ENCODE peak calls at places on chromosome 12, in six cellular contexts. One of them, this sample, is unnamed.

GRCh38 chr12:48999371-49000131 is at the start of gene DDN:
- DNase-seq in fibroblast of mammary gland: no peak
- DNase-seq in IMR-90: peak; percentile 52
- DNase-seq in breast epithelium: no peak
- DNase-seq in NCI-H1105: no peak
- DNase-seq in dorsolateral prefrontal cortex: peak; percentile 46
- DNase-seq in this sample: no peak

GRCh38 chr12:124774054-124774461 is 89.6 kb downstream of the SCARB1 start:
- DNase-seq in fibroblast of mammary gland: peak; percentile 77
- DNase-seq in IMR-90: no peak
- DNase-seq in breast epithelium: no peak
- DNase-seq in NCI-H1105: no peak
- DNase-seq in dorsolateral prefrontal cortex: no peak
- DNase-seq in this sample: no peak

GRCh38 chr12:31117203-31118011 is 43.7 kb downstream of the DDX11 start:
- DNase-seq in fibroblast of mammary gland: peak; percentile 10
- DNase-seq in IMR-90: peak; percentile 1
- DNase-seq in breast epithelium: no peak
- DNase-seq in NCI-H1105: peak; percentile 88
- DNase-seq in dorsolateral prefrontal cortex: no peak
- DNase-seq in this sample: no peak

GRCh38 chr12:121725420-121725819 is 12.9 kb downstream of the TMEM120B start:
- DNase-seq in fibroblast of mammary gland: no peak
- DNase-seq in IMR-90: no peak
- DNase-seq in breast epithelium: no peak
- DNase-seq in NCI-H1105: no peak
- DNase-seq in dorsolateral prefrontal cortex: no peak
- DNase-seq in this sample: no peak

GRCh38 chr12:3261782-3262359 is 184.7 kb downstream of the TSPAN9 start:
- DNase-seq in fibroblast of mammary gland: peak; percentile 41
- DNase-seq in IMR-90: peak; percentile 28
- DNase-seq in breast epithelium: no peak
- DNase-seq in NCI-H1105: no peak
- DNase-seq in dorsolateral prefrontal cortex: no peak
- DNase-seq in this sample: no peak

GRCh38 chr12:47768323-47768811 is 4.7 kb upstream of the SLC48A1 start:
- DNase-seq in fibroblast of mammary gland: no peak
- DNase-seq in IMR-90: peak; percentile 25
- DNase-seq in breast epithelium: no peak
- DNase-seq in NCI-H1105: no peak
- DNase-seq in dorsolateral prefrontal cortex: no peak
- DNase-seq in this sample: no peak

GRCh38 chr12:126384029-126384564 is 1318.9 kb downstream of the AACS start:
- DNase-seq in fibroblast of mammary gland: no peak
- DNase-seq in IMR-90: no peak
- DNase-seq in breast epithelium: no peak
- DNase-seq in NCI-H1105: peak; percentile 89
- DNase-seq in dorsolateral prefrontal cortex: no peak
- DNase-seq in this sample: no peak

GRCh38 chr12:14868916-14869315 is 16.7 kb downstream of the MGP start:
- DNase-seq in fibroblast of mammary gland: peak; percentile 60
- DNase-seq in IMR-90: peak; percentile 6
- DNase-seq in breast epithelium: no peak
- DNase-seq in NCI-H1105: no peak
- DNase-seq in dorsolateral prefrontal cortex: no peak
- DNase-seq in this sample: no peak

GRCh38 chr12:105724651-105725050 is 394.2 kb downstream of the C12orf75 start:
- DNase-seq in fibroblast of mammary gland: no peak
- DNase-seq in IMR-90: no peak
- DNase-seq in breast epithelium: no peak
- DNase-seq in NCI-H1105: no peak
- DNase-seq in dorsolateral prefrontal cortex: no peak
- DNase-seq in this sample: no peak

GRCh38 chr12:101772019-101772774 is 32.9 kb upstream of the SYCP3 start:
- DNase-seq in fibroblast of mammary gland: no peak
- DNase-seq in IMR-90: no peak
- DNase-seq in breast epithelium: no peak
- DNase-seq in NCI-H1105: no peak
- DNase-seq in dorsolateral prefrontal cortex: no peak
- DNase-seq in this sample: no peak

GRCh38 chr12:25843976-25844375 is 114.5 kb upstream of the RASSF8 start:
- DNase-seq in fibroblast of mammary gland: no peak
- DNase-seq in IMR-90: no peak
- DNase-seq in breast epithelium: no peak
- DNase-seq in NCI-H1105: no peak
- DNase-seq in dorsolateral prefrontal cortex: no peak
- DNase-seq in this sample: no peak

GRCh38 chr12:74349925-74350324 is 187.7 kb upstream of the ATXN7L3B start:
- DNase-seq in fibroblast of mammary gland: peak; percentile 76
- DNase-seq in IMR-90: no peak
- DNase-seq in breast epithelium: no peak
- DNase-seq in NCI-H1105: no peak
- DNase-seq in dorsolateral prefrontal cortex: no peak
- DNase-seq in this sample: no peak

GRCh38 chr12:42090899-42091298 is 53.8 kb downstream of the GXYLT1 start:
- DNase-seq in fibroblast of mammary gland: peak; percentile 50
- DNase-seq in IMR-90: peak; percentile 66
- DNase-seq in breast epithelium: no peak
- DNase-seq in NCI-H1105: no peak
- DNase-seq in dorsolateral prefrontal cortex: no peak
- DNase-seq in this sample: peak; percentile 37

GRCh38 chr12:1864456-1864855 is 44.1 kb downstream of the LRTM2 start:
- DNase-seq in fibroblast of mammary gland: no peak
- DNase-seq in IMR-90: no peak
- DNase-seq in breast epithelium: no peak
- DNase-seq in NCI-H1105: no peak
- DNase-seq in dorsolateral prefrontal cortex: no peak
- DNase-seq in this sample: no peak

GRCh38 chr12:131445184-131445974 is 265.5 kb upstream of the SFSWAP start:
- DNase-seq in fibroblast of mammary gland: no peak
- DNase-seq in IMR-90: no peak
- DNase-seq in breast epithelium: no peak
- DNase-seq in NCI-H1105: no peak
- DNase-seq in dorsolateral prefrontal cortex: no peak
- DNase-seq in this sample: no peak

GRCh38 chr12:7729683-7730195 is 17.4 kb downstream of the CLEC4C start:
- DNase-seq in fibroblast of mammary gland: peak; percentile 55
- DNase-seq in IMR-90: no peak
- DNase-seq in breast epithelium: no peak
- DNase-seq in NCI-H1105: no peak
- DNase-seq in dorsolateral prefrontal cortex: no peak
- DNase-seq in this sample: no peak

GRCh38 chr12:14664434-14665023 is 31.9 kb downstream of the GUCY2C start:
- DNase-seq in fibroblast of mammary gland: peak; percentile 62
- DNase-seq in IMR-90: peak; percentile 35
- DNase-seq in breast epithelium: no peak
- DNase-seq in NCI-H1105: peak; percentile 18
- DNase-seq in dorsolateral prefrontal cortex: no peak
- DNase-seq in this sample: no peak